ENCODE peak calls at places on chromosomes 1 and 21, in four cellular contexts. T is K562, S is GM23248, H is mesendoderm. R is an unnamed sample.

GRCh38 chr1:192654607-192655389 is 18.9 kb downstream of the RGS13 start:
- DNase-seq in T (no peak), S (peak; percentile 91), H (no peak), R (no peak)

GRCh38 chr1:55203064-55203463 is 12.1 kb downstream of the USP24 start:
- DNase-seq in T (no peak), S (no peak), H (no peak), R (no peak)

GRCh38 chr1:22799971-22800370 is 89.3 kb downstream of the EPHB2 start:
- DNase-seq in T (no peak), S (no peak), H (no peak), R (no peak)

GRCh38 chr21:45670731-45671130 is 27.2 kb downstream of the PCBP3 start:
- DNase-seq in T (no peak), S (no peak), H (no peak), R (no peak)

GRCh38 chr1:25028910-25029599 is 99.0 kb upstream of the RUNX3 start:
- DNase-seq in T (no peak), S (peak; percentile 40), H (no peak), R (no peak)

GRCh38 chr1:51969038-51969705 is 21.3 kb downstream of the RAB3B start:
- DNase-seq in T (no peak), S (peak; percentile 99), H (no peak), R (no peak)

GRCh38 chr1:101044749-101045148 is 19.2 kb upstream of the DPH5 start:
- DNase-seq in T (no peak), S (no peak), H (no peak), R (no peak)

GRCh38 chr1:46204406-46204742 is 1.2 kb downstream of the LURAP1 start:
- DNase-seq in T (no peak), S (peak; percentile 6), H (no peak), R (no peak)

GRCh38 chr1:205319081-205320018 is 2.2 kb downstream of the NUAK2 start:
- DNase-seq in T (no peak), S (peak; percentile 71), H (no peak), R (no peak)

GRCh38 chr1:55214214-55214902 is 806 bp downstream of the USP24 start:
- DNase-seq in T (peak; percentile 84), S (peak; percentile 55), H (peak; percentile 81), R (peak; percentile 78)

GRCh38 chr21:25199944-25200343 is 407.3 kb downstream of the MRPL39 start:
- DNase-seq in T (no peak), S (no peak), H (no peak), R (no peak)

GRCh38 chr1:62230724-62231123 is 36.1 kb downstream of the L1TD1 start:
- DNase-seq in T (no peak), S (peak; percentile 95), H (peak; percentile 66), R (no peak)

GRCh38 chr1:186775881-186776560 is 52.7 kb upstream of the PLA2G4A start:
- DNase-seq in T (no peak), S (no peak), H (no peak), R (no peak)

GRCh38 chr1:30232288-30232899 is 491.0 kb downstream of the MATN1 start:
- DNase-seq in T (peak; percentile 60), S (peak; percentile 4), H (peak; percentile 71), R (peak; percentile 80)

GRCh38 chr1:178733972-178734371 is 8.9 kb downstream of the RALGPS2 start:
- DNase-seq in T (no peak), S (no peak), H (no peak), R (peak; percentile 61)

GRCh38 chr1:178739285-178740045 is 14.4 kb downstream of the RALGPS2 start:
- DNase-seq in T (no peak), S (peak; percentile 31), H (peak; percentile 10), R (no peak)

GRCh38 chr1:178740491-178740890 is 15.4 kb downstream of the RALGPS2 start:
- DNase-seq in T (no peak), S (no peak), H (no peak), R (no peak)

GRCh38 chr1:178740924-178741323 is 15.9 kb downstream of the RALGPS2 start:
- DNase-seq in T (no peak), S (no peak), H (no peak), R (no peak)

DNA sequence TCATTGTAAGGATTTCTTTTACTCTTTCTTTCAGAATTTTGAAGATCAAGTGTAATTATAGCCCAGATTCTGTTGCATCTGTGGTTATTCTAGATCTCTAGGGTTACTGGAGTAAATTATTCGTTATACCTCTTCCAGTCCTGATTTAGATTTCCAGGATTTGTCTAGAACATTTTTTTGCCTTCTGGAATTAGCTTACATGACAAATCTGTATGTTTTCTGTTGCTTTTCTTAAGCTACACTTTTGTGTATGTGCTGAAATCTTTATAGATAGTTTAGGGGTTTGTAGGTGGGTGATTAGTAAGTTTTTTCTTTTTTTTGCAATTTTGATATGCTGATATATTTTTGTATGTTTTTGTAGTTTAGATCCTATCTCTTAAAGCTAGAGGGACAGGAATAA is 13.7 kb downstream of the RALGPS2 start:
- DNase-seq in T (no peak), S (no peak), H (no peak), R (peak; percentile 37)
- H3K79me2 ChIP-seq in T (no peaks in the 10 kb centered on the region), S (peaks cover 99% of the 10 kb centered on the region), H (no peaks in the 10 kb centered on the region), R (peaks cover 98% of the 10 kb centered on the region)

GRCh38 chr1:87167855-87168630 is 160.6 kb upstream of the LMO4 start:
- DNase-seq in T (no peak), S (no peak), H (no peak), R (no peak)

GRCh38 chr1:87169250-87169910 is 159.3 kb upstream of the LMO4 start:
- DNase-seq in T (no peak), S (no peak), H (no peak), R (no peak)

GRCh38 chr1:87170151-87170550 is 158.5 kb upstream of the LMO4 start:
- DNase-seq in T (no peak), S (no peak), H (no peak), R (no peak)

GRCh38 chr1:87171199-87171598 is 157.5 kb upstream of the LMO4 start:
- DNase-seq in T (no peak), S (no peak), H (no peak), R (no peak)

GRCh38 chr1:87167157-87167810 is 161.4 kb upstream of the LMO4 start:
- DNase-seq in T (no peak), S (no peak), H (no peak), R (no peak)
- H3K27ac ChIP-seq in T (no peak overlapping the region), S (no peak overlapping the region), H (no peak overlapping the region), R (no peak overlapping the region)

GRCh38 chr1:84367219-84367618 is 31.1 kb upstream of the DNASE2B start:
- DNase-seq in T (no peak), S (no peak), H (no peak), R (no peak)
- H3K79me2 ChIP-seq in T (no peaks in the 10 kb centered on the region), S (no peaks in the 10 kb centered on the region), H (no peaks in the 10 kb centered on the region), R (no peaks in the 10 kb centered on the region)

GRCh38 chr1:230867119-230867902 is 1.0 kb downstream of the C1orf198 start:
- DNase-seq in T (peak; percentile 27), S (peak; percentile 73), H (no peak), R (no peak)
- H3K27ac ChIP-seq in T (no peak overlapping the region), S (peak overlapping the region; percentile 71), H (no peak overlapping the region), R (no peak overlapping the region)

GRCh38 chr1:213552045-213552444 is 435.7 kb upstream of the PROX1 start:
- DNase-seq in T (no peak), S (no peak), H (no peak), R (no peak)
- H3K79me2 ChIP-seq in T (no peaks in the 10 kb centered on the region), S (no peaks in the 10 kb centered on the region), H (no peaks in the 10 kb centered on the region), R (no peaks in the 10 kb centered on the region)

GRCh38 chr1:75696000-75696399 is 28.5 kb upstream of the ACADM start:
- DNase-seq in T (no peak), S (no peak), H (no peak), R (no peak)
- H3K27ac ChIP-seq in T (no peak overlapping the region), S (no peak overlapping the region), H (no peak overlapping the region), R (no peak overlapping the region)

DNA sequence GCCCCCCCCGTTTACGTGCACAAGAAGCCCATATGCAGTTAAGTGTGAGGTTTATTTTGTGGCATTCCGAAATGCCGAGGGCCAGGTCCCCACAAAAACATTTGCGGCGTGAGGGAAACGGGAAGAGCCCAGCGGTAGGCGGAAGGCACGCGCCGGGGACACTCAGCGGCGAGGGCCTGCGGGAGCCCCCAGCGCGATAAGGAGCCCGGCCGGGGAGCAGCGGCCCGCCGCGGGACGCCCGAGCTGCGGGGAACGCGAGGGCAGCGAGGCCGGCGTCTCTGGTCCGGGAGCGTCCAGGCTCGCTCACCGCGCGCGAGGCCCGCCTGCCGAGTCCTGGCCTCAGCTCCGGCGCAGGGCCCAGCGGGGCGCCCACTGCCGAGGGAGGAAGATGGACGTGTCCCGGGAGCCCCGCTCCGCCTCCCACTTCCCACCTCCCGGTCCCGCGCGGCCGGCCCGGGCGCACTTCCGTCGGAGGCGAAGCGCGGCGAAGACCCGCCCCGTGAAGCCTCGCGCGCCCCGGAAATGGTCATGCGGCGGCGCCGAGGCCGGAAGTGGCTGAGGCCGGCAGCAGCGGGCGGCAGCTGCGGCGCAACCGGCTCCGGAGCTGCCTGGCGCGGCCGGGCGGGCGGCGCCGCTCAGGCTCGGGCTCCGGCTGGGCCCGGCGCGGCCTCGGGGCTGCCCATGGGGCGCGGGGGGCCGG is at the start of gene TRAPPC10:
- DNase-seq in T (peak; percentile 95), S (peak; percentile 96), H (peak; percentile 85), R (peak; percentile 94)
- H3K79me2 ChIP-seq in T (peaks cover 63% of the 10 kb centered on the region), S (peaks cover 53% of the 10 kb centered on the region), H (peaks cover 35% of the 10 kb centered on the region), R (peaks cover 52% of the 10 kb centered on the region)

GRCh38 chr1:223723351-223723904 is 11.1 kb downstream of the CAPN2 start:
- DNase-seq in T (no peak), S (no peak), H (no peak), R (no peak)

GRCh38 chr1:223727541-223727940 is 15.2 kb downstream of the CAPN2 start:
- DNase-seq in T (no peak), S (no peak), H (no peak), R (no peak)

GRCh38 chr1:223724376-223724775 is 12.0 kb downstream of the CAPN2 start:
- DNase-seq in T (no peak), S (no peak), H (no peak), R (no peak)

GRCh38 chr1:223725578-223725977 is 13.2 kb downstream of the CAPN2 start:
- DNase-seq in T (no peak), S (no peak), H (no peak), R (no peak)

DNA sequence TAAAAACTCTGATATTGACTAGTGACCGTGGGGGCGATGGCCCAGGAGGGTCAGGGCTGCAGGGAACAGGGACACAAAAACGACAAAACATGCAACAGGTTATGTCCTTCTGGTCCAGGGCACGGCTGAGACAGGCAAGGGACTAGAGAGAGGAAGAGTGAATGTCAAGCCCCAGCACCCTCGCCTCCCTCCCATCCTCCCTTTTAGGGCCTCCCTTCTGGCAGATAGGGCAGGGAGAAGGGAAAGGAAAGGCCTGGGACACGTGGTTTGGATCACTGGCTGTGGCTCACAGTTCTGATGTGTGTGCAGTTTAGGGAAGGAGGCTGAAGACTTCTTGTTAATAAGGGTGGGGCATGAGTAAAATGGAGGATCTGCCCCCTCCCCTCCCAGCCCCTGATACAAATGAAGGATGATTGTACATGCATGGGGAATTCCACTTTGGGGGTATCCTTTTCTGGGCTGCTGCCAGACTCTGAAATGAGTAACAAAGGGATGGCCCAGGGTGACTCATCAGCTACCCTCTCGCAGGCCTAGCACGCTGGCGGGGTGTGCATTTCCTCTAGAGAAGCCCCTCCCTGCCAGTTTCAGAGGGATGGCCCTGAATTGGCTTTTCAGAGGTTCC is 14.2 kb downstream of the CAPN2 start:
- DNase-seq in T (peak; percentile 91), S (peak; percentile 96), H (peak; percentile 94), R (no peak)
- H3K27ac ChIP-seq in T (peak overlapping the region; percentile 81), S (peak overlapping the region; percentile 79), H (peak overlapping the region; percentile 53), R (no peak overlapping the region)

DNA sequence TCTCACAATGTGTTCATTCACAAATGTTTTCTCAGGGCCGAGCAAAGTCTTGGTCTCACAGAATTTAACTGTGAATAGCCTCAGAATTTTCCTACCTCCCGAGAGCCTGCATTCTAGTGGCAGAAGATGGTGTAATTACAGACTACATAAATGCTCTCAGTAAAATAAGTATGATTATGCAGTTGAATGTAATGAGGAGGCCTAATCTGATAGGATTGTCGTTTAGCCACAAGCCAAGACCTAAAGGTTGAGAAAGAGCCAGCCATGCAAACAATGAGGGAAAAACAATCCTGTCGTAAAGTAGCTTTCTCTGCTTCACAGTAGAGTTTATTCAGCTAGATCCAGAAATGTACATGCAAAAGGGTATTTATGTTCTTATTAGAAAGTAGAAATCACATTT is 607.8 kb upstream of the B3GALT2 start:
- DNase-seq in T (no peak), S (no peak), H (no peak), R (no peak)
- H3K79me2 ChIP-seq in T (no peaks in the 10 kb centered on the region), S (no peaks in the 10 kb centered on the region), H (no peaks in the 10 kb centered on the region), R (no peaks in the 10 kb centered on the region)

R was measured in Karpas-422.